ENCODE peak calls at places on chromosome 19, in six cellular contexts. C, I, Q, K, P and H are unnamed samples.

GRCh38 chr19:58460039-58460438 is 6.8 kb upstream of the ZNF324 start:
- ATAC-seq in I (no peak), K (no peak), Q (no peak), P (no peak), C (no peak), H (no peak)

GRCh38 chr19:28715157-28715556 is 497.8 kb downstream of the UQCRFS1 start:
- ATAC-seq in C (no peak), P (no peak), K (no peak), I (no peak), Q (no peak), H (no peak)

GRCh38 chr19:1948676-1949075 is 7.7 kb downstream of the CSNK1G2 start:
- ATAC-seq in P (no peak), C (no peak), I (no peak), K (no peak), Q (no peak), H (no peak)

GRCh38 chr19:43780706-43781525 is at the start of gene KCNN4:
- ATAC-seq in Q (peak), I (peak), K (peak), C (peak), P (peak), H (no peak)

GRCh38 chr19:49441210-49441959 is at the start of gene SLC17A7:
- ATAC-seq in I (peak), Q (no peak), K (peak), C (peak), P (peak), H (peak)

GRCh38 chr19:40223135-40223822 is 3.2 kb downstream of the CCNP start:
- ATAC-seq in C (no peak), I (no peak), K (no peak), Q (no peak), P (no peak), H (no peak)

GRCh38 chr19:33118643-33119042 is 13.3 kb upstream of the WDR88 start:
- ATAC-seq in K (no peak), I (no peak), C (no peak), P (peak), Q (no peak), H (no peak)

GRCh38 chr19:7188682-7189629 is 105.3 kb downstream of the INSR start:
- ATAC-seq in P (no peak), C (no peak), K (no peak), I (no peak), Q (peak), H (peak)

GRCh38 chr19:485583-486236 is 10.6 kb upstream of the MADCAM1 start:
- ATAC-seq in K (no peak), P (no peak), I (no peak), Q (peak), C (peak), H (peak)

GRCh38 chr19:56350416-56351045 is 35.9 kb upstream of the ZSCAN5A start:
- ATAC-seq in C (peak), Q (no peak), K (peak), P (peak), I (peak), H (no peak)

GRCh38 chr19:15452111-15453047 is 2.6 kb upstream of the WIZ start:
- ATAC-seq in P (peak), K (peak), I (peak), Q (peak), C (peak), H (peak)

GRCh38 chr19:13097331-13098258 is 5.1 kb downstream of the LYL1 start:
- ATAC-seq in C (peak), Q (no peak), K (peak), P (no peak), I (no peak), H (no peak)

GRCh38 chr19:18975011-18975410 is 34.0 kb upstream of the HOMER3 start:
- ATAC-seq in K (no peak), P (no peak), C (no peak), I (no peak), Q (no peak), H (no peak)

GRCh38 chr19:15532779-15533521 is 24.6 kb downstream of the CYP4F22 start:
- ATAC-seq in C (no peak), P (peak), Q (peak), I (no peak), K (peak), H (no peak)

GRCh38 chr19:1418951-1419735 is 11.8 kb downstream of the DAZAP1 start:
- ATAC-seq in P (no peak), I (no peak), Q (no peak), K (no peak), C (no peak), H (no peak)

GRCh38 chr19:35040826-35041547 is 534 bp upstream of the HPN start:
- ATAC-seq in P (peak), K (peak), C (peak), I (peak), Q (peak), H (peak)

GRCh38 chr19:36169084-36169760 is 17.0 kb upstream of the COX7A1 start:
- ATAC-seq in P (no peak), Q (no peak), K (no peak), I (no peak), C (no peak), H (no peak)

DNA sequence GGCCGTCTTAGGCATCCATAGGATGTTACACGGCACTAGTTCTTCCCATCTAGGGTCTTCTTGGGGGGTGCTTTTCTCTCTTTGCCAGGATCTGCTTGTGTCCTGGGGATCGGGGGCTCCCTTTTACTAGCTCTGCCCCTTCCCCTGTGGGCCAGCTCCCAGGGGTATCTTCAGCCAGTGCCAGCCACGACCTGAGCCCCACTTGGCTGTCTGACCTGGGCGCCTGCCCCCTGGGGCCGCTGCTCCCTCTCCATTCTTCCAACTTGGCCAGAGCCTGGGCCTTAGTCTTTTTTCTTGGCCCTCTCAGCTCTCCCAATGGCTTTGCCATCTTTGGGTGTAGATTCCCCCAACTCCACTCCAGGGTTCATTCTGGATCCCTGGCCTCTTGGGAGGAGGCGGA is 3.1 kb downstream of the PRKACA start:
- ATAC-seq in C (no peak), P (no peak), K (no peak), I (no peak), Q (no peak), H (no peak)
- TF ChIP-seq EP300 in C (no peak), P (no peak), K (no peak), I (no peak), Q (no peak), H (no peak)

GRCh38 chr19:46585539-46585938 is 15.6 kb upstream of the CALM3 start:
- ATAC-seq in I (no peak), C (no peak), Q (no peak), P (no peak), K (no peak), H (no peak)

GRCh38 chr19:46591254-46591653 is 9.9 kb upstream of the CALM3 start:
- ATAC-seq in P (no peak), C (no peak), K (no peak), Q (no peak), I (no peak), H (no peak)

GRCh38 chr19:46587861-46588260 is 13.3 kb upstream of the CALM3 start:
- ATAC-seq in Q (no peak), C (no peak), I (no peak), P (no peak), K (no peak), H (no peak)

GRCh38 chr19:46586294-46586693 is 14.8 kb upstream of the CALM3 start:
- ATAC-seq in C (no peak), P (no peak), Q (no peak), I (no peak), K (no peak), H (no peak)
- TF ChIP-seq CTCF in C (no peak), P (no peak), Q (no peak), I (no peak), K (no peak), H (no peak)

GRCh38 chr19:3047307-3048189 is 14.7 kb downstream of the TLE5 start:
- ATAC-seq in C (peak), Q (peak), K (peak), P (peak), I (peak), H (peak)
- TF ChIP-seq EP300 in C (no peak), Q (no peak), K (peak), P (no peak), I (no peak), H (no peak)

GRCh38 chr19:10389863-10390262 is 9.5 kb upstream of the TYK2 start:
- ATAC-seq in I (peak), P (peak), K (peak), C (peak), Q (no peak), H (no peak)
- TF ChIP-seq CTCF in I (peak), P (no peak), K (peak), C (no peak), Q (peak), H (no peak)

DNA sequence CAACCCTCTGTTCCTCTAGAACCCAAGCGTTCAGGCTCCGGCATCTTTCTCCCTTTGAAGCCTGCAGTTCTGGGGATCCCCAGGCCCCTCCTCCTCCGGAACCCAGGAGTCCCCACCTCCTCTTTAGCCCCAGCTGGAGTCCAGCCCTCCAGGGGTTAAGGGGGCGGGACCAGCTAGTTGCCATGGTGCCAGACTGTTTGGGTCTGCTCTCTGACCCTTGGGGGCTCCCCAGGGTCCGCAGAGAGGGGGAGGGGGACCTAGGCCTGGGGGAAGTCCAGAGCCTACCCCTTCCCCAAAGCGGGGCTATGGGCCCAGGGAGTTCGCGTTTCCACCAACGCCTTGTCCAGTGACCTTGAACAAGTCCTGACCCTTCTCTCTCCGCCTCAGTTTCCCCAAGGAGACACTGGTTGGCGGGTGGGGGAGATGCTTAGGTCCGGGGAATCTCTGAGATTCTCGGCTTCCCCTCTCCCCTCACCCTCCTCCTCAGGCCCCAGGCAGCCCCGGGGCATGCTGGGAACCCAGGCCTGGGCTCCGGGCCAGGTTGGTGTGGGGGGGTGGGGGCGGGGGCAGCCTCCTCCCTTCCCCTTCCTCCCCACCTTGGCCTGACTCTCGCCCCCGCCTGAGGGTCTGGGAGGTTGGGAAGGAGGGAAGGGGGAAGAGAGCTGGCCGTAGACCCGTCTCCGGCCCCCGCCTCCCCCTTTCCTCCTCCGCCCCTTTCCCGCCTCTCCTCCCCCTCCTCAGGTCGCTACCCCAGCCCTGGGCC is 2.6 kb upstream of the SPACA6 start:
- ATAC-seq in I (no peak), C (peak), P (peak), K (peak), Q (no peak), H (peak)
- TF ChIP-seq EP300 in I (no peak), C (no peak), P (no peak), K (peak), Q (no peak), H (no peak)

GRCh38 chr19:5062799-5063198 is 93.9 kb downstream of the KDM4B start:
- ATAC-seq in K (no peak), I (no peak), C (no peak), Q (no peak), P (no peak), H (no peak)

GRCh38 chr19:5065717-5066116 is 96.8 kb downstream of the KDM4B start:
- ATAC-seq in P (no peak), Q (no peak), I (no peak), C (no peak), K (no peak), H (no peak)

GRCh38 chr19:5064896-5065295 is 96.0 kb downstream of the KDM4B start:
- ATAC-seq in C (no peak), Q (no peak), P (no peak), I (no peak), K (no peak), H (no peak)

GRCh38 chr19:5062195-5062594 is 93.3 kb downstream of the KDM4B start:
- ATAC-seq in K (no peak), P (no peak), Q (no peak), I (no peak), C (no peak), H (no peak)

DNA sequence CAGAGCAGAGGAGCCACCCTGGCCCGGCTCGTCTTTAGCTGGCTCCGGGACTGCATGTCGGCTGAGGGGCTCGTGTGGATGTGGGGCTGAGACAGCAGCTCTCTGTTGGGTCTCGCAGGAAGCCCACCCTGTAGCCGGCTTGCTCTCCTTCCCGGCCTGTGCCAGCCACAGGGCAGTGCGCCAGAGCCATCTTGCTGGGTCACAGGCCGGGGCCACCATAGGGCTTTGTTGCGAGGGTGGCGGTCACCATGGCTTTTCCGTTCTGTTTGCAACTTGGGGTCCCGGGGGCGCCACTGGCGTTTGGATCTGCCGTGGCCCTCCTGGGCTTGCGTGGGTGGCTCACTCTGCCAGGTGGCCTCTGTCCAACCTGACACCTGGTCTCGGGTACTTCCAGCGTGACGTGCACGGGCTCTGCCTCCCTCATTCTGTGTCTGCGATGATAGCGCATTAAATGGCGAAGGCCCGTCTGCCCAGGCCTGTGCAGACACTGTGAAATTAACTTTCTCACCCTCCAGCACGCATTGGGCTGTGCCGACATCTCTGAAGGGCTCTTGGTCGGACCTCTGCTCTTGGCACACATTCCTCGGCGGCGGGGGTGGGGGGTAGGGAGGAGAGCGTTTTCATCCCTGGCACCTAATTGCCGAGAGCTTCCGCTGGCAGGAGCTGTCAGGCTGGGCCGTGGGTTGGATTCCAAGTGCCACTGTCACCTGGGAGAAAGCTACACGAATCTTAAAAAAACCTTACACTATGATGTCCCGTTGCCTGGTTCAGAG is 95.1 kb downstream of the KDM4B start:
- ATAC-seq in P (no peak), I (no peak), C (no peak), Q (no peak), K (no peak), H (no peak)
- TF ChIP-seq CTCF in P (no peak), I (no peak), C (no peak), Q (no peak), K (no peak), H (no peak)

DNA sequence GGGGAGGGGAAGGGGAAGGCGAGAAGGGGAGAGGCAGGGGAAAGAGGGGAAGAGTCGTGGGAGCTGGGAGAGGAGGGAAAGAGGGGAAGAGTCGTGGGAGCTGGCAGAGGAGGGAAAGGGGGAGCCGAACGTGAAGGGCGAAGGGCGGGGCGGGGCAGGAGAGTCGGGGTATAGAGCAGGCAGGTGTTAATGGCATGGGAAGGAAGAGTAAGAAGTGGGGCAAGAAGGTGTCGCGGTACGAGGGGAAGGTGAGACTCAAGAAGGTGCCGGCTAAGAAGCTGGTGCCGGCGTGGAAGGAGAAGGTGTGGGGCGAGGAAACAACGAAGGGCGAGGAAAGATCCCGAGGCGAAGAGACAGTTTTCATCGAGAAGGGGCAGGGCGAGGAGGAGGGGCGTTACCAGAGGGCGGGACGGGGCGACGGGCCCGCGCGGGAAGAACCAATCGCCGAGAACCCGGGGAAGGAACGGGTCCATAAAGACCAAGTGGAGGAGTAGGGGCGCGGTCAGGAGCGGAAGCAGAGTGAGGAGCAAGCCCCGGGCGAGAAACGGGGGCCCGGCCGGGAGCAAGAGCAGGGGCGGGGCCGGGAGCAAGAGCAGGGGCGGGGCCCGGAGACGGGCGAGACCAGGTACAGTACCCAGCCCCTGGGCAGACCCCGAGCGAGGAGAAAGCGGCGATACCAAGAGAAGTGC is 463 bp downstream of the CATSPERG start:
- ATAC-seq in Q (peak), P (peak), C (peak), I (peak), K (peak), H (peak)
- TF ChIP-seq EP300 in Q (no peak), P (no peak), C (no peak), I (no peak), K (no peak), H (no peak)

GRCh38 chr19:41428481-41428859 is 1.3 kb upstream of the B3GNT8 start:
- ATAC-seq in Q (no peak), P (no peak), C (no peak), I (no peak), K (no peak), H (no peak)

GRCh38 chr19:41425174-41426115 is 1.7 kb downstream of the B3GNT8 start:
- ATAC-seq in K (peak), P (no peak), I (no peak), Q (no peak), C (no peak), H (no peak)

GRCh38 chr19:41426116-41426841 is 895 bp downstream of the B3GNT8 start:
- ATAC-seq in I (no peak), Q (peak), P (no peak), K (peak), C (peak), H (no peak)

GRCh38 chr19:41426952-41427646 is at the start of gene B3GNT8:
- ATAC-seq in Q (peak), I (peak), P (peak), C (peak), K (peak), H (peak)

GRCh38 chr19:41427647-41428480 is 690 bp upstream of the B3GNT8 start:
- ATAC-seq in C (peak), I (peak), Q (peak), K (peak), P (no peak), H (peak)
- TF ChIP-seq CTCF in C (no peak), I (no peak), Q (peak), K (no peak), P (no peak), H (no peak)